ENCODE peak calls at places on chromosomes 1 and 21, in six cellular contexts. H is AG10803, S is heart left ventricle, Q is stomach, Z is AG09309, C is fibroblast of villous mesenchyme. Y is an unnamed sample.

GRCh38 chr1:41795205-41795762 is 123.4 kb downstream of the HIVEP3 start:
- DNase-seq in Q (no peak), C (peak), S (no peak), Z (no peak), H (peak), Y (peak)

GRCh38 chr1:175129182-175129581 is 61.5 kb downstream of the TNN start:
- DNase-seq in S (no peak), Q (no peak), Z (peak), H (peak), C (peak), Y (no peak)

GRCh38 chr1:63877816-63878215 is 104.0 kb downstream of the ROR1 start:
- DNase-seq in C (peak), H (peak), Q (no peak), S (no peak), Z (no peak), Y (peak)

GRCh38 chr1:169113613-169114119 is 7.2 kb downstream of the ATP1B1 start:
- DNase-seq in H (peak), C (peak), Q (no peak), Z (peak), S (peak), Y (peak)

GRCh38 chr1:158126425-158126824 is 54.3 kb upstream of the CD1D start:
- DNase-seq in C (no peak), Q (no peak), Z (no peak), S (no peak), H (no peak), Y (no peak)

GRCh38 chr1:212753766-212754165 is 37.8 kb downstream of the NSL1 start:
- DNase-seq in H (no peak), S (no peak), Q (no peak), C (no peak), Z (no peak), Y (no peak)

GRCh38 chr1:244876228-244876910 is 12.0 kb upstream of the HNRNPU start:
- DNase-seq in S (no peak), H (no peak), Q (no peak), Z (no peak), C (no peak), Y (no peak)

GRCh38 chr21:42061866-42062542 is 9.1 kb upstream of the UMODL1 start:
- DNase-seq in Q (no peak), C (no peak), Z (no peak), H (no peak), S (peak), Y (no peak)

GRCh38 chr1:30345525-30346145 is 377.8 kb downstream of the MATN1 start:
- DNase-seq in S (no peak), Z (no peak), C (no peak), H (no peak), Q (no peak), Y (no peak)

GRCh38 chr1:22527122-22527521 is 36.2 kb upstream of the EPHA8 start:
- DNase-seq in S (no peak), Q (no peak), Z (no peak), H (no peak), C (no peak), Y (peak)

GRCh38 chr21:14675774-14676530 is 129.8 kb upstream of the SAMSN1 start:
- DNase-seq in C (no peak), S (no peak), Q (no peak), Z (no peak), H (no peak), Y (peak)

GRCh38 chr1:156050376-156050775 is 3.2 kb downstream of the UBQLN4 start:
- DNase-seq in S (peak), Q (no peak), C (no peak), H (no peak), Z (no peak), Y (no peak)

GRCh38 chr1:224488806-224489584 is 54.4 kb upstream of the WDR26 start:
- DNase-seq in S (no peak), H (no peak), C (no peak), Q (no peak), Z (no peak), Y (peak)

GRCh38 chr1:169414927-169415326 is 12.3 kb downstream of the CCDC181 start:
- DNase-seq in S (no peak), H (no peak), Z (no peak), Q (no peak), C (no peak), Y (no peak)

DNA sequence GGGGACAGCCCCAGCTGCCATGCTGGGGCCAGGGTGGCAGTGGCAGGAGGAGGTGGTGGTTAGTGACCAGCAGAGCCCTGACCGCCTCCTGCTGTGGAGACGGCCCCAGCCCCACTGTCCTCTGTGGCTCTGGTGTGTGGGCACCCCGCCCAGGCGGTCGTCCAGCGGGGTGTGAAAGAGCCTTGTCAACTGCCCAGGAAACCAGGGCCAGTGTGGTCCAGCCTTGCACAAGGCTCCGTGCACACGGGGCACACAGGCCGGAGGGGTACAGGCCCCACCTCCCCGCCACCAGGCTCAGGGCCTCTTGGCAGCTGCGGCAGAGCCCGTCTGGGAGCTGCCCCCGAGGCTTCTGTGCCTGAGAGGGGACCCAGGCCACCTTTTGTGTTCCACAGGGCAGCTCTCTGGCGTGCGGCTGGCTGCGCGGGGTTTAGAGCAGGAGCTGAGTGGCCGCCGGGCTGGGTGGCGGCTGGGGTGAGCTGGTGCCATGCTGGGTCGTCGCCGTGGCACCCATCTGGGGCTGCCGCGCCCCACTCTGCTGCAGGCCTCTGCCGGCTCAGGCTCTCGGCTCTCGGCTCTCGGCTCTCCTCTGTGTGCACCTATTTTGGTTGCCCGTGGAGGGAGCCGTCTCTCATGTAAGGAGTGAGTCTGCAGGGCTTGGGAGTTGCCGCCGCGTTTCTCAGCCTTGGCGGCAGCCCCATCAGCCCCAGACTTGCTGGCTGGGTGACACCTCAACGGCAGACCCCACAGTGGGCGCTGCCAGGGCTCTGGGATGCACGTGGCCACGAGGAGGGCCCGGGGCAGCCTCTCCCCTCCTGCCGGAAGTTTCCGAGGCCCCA is 36.1 kb downstream of the SLX9 start:
- DNase-seq in Q (no peak), Z (no peak), S (no peak), H (no peak), C (no peak), Y (no peak)
- H3K4me3 ChIP-seq in Q (no peak), Z (no peak), S (no peak), H (no peak), C (no peak), Y (no peak)

DNA sequence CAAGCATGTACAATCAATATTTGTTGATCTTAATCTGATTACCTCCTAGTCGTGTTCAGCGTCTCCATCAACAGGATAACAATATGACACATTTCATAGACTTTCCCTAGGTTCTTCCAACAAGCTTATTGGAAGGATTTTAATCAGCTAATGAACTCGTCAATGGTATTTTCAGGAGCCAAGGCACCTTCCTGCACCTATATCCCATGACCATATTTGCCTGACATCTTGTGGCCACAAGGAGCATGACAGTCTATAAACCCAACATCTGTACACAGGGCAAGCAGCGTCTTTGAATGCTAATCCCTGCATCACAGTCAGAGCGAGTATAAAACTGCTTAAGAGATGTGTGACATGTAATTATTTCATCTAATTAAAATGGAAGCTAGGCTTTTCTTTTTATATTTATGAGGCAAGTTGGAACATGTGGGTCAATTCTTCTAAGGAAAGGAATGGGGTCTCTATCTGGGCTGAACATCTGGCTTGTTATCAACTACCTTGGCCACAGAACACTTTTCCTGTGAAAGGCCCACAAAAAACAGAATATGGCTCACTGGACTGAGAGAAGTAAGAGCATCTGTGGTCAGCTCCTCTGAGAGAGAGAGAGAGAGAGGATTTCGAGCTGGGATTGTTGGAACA is 388.8 kb downstream of the NTNG1 start:
- DNase-seq in S (no peak), Z (peak), Q (no peak), H (peak), C (peak), Y (peak)
- TF ChIP-seq CTCF in S (peak), Z (peak), Q (peak), H (peak), C (peak), Y (peak)

GRCh38 chr1:16015960-16016901 is 1.6 kb downstream of the HSPB7 start:
- DNase-seq in H (no peak), Z (no peak), S (peak), C (no peak), Q (no peak), Y (no peak)
- H3K4me3 ChIP-seq in H (peak), Z (no peak), S (peak), C (no peak), Q (peak), Y (no peak)

GRCh38 chr1:218347713-218348627 is 2.8 kb downstream of the TGFB2 start:
- DNase-seq in S (no peak), C (peak), Q (no peak), H (no peak), Z (no peak), Y (peak)

GRCh38 chr1:218347316-218347712 is 2.2 kb downstream of the TGFB2 start:
- DNase-seq in Z (no peak), Q (no peak), H (no peak), S (no peak), C (peak), Y (peak)

GRCh38 chr1:218346391-218347204 is 1.5 kb downstream of the TGFB2 start:
- DNase-seq in Q (no peak), C (peak), S (no peak), H (peak), Z (no peak), Y (no peak)

GRCh38 chr1:218345673-218346390 is 696 bp downstream of the TGFB2 start:
- DNase-seq in Q (peak), Z (no peak), C (peak), S (peak), H (peak), Y (peak)

GRCh38 chr1:218344814-218345672 is at the start of gene TGFB2:
- DNase-seq in Z (no peak), C (peak), H (peak), S (peak), Q (no peak), Y (peak)
- TF ChIP-seq CTCF in Z (peak), C (no peak), H (no peak), S (no peak), Q (no peak), Y (peak)

GRCh38 chr1:9651220-9651564 is 339 bp upstream of the PIK3CD start:
- DNase-seq in C (no peak), Q (no peak), Z (no peak), H (no peak), S (no peak), Y (no peak)

GRCh38 chr1:9652379-9653194 is 1.1 kb downstream of the PIK3CD start:
- DNase-seq in S (no peak), C (peak), H (no peak), Z (no peak), Q (peak), Y (peak)

GRCh38 chr1:9653783-9654517 is 2.4 kb downstream of the PIK3CD start:
- DNase-seq in H (no peak), C (no peak), Q (no peak), S (no peak), Z (no peak), Y (no peak)

GRCh38 chr1:9653195-9653782 is 1.8 kb downstream of the PIK3CD start:
- DNase-seq in Z (no peak), C (no peak), Q (no peak), S (no peak), H (no peak), Y (no peak)

DNA sequence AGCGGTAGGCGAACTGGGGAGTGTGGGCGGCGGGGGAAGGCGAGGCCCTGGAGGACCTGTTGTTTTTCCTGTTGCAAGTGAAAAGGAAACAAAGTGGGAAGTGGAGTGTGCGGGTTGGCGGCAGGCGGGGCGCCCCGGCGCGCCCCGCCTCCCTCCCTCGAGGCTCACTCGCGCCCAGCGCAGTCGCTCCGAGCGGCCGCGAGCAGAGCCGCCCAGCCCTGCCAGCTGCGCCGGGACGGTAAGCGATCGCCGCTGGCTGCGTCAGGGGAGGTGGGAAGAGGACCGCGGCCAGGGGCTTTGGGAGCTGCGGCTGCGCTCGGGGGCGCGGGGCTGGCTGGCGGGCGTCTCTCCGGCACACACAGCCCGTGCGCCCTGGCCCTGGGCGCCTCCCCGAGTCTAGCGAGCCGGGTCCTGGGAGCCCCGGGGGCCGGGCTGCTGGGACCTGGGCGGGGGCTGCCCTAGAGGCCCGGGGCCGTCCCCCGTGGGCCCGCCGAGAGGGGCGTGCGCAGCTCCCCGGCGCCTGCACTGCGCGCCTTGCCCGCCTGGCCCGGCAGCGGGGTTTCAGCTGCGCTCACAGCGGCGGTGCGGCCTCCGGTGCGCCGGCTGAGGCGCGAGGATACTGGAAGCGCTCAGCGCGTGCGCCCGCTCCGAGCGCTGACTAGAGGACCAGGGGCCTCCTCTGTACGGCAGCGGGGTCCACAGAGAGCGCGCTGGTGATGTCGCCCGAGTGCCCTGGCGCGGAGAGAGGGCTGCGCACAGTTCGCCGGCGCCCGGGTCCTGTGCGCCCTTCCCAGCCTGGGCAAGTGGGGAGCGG is at the start of gene PIK3CD:
- DNase-seq in S (no peak), Q (no peak), H (peak), Z (no peak), C (peak), Y (peak)
- H3K4me3 ChIP-seq in S (peak), Q (peak), H (peak), Z (peak), C (peak), Y (peak)

GRCh38 chr21:31233711-31234110 is 110.3 kb downstream of the TIAM1 start:
- DNase-seq in H (no peak), S (no peak), Q (no peak), C (no peak), Z (no peak), Y (no peak)

GRCh38 chr21:31236528-31236927 is 107.5 kb downstream of the TIAM1 start:
- DNase-seq in H (no peak), Z (no peak), S (no peak), Q (no peak), C (no peak), Y (no peak)

GRCh38 chr21:31235671-31236450 is 108.2 kb downstream of the TIAM1 start:
- DNase-seq in Q (no peak), H (peak), Z (no peak), S (no peak), C (no peak), Y (peak)

GRCh38 chr21:31234936-31235335 is 109.1 kb downstream of the TIAM1 start:
- DNase-seq in C (no peak), Z (no peak), S (no peak), H (no peak), Q (no peak), Y (no peak)

DNA sequence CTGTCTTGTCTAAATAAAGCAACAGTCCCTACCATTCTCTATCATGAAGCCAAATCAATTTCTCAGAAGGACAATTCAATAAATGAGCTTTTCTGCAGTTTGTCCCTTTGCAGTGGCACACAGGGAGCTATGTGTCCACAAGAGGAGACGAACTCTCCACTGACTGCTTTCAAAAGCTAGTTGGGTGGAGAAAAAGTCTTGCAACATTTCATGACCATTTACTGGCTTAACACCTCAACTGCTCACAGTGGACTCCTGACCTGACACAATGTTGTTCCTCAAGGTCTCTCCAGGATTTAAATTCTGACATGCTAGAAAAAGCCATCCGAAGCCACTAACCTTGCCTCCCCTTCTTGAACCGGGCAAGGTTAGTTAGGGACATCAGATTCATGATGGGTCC is 111.7 kb downstream of the TIAM1 start:
- DNase-seq in S (no peak), Q (no peak), Z (no peak), H (no peak), C (no peak), Y (no peak)
- TF ChIP-seq CTCF in S (no peak), Q (no peak), Z (no peak), H (no peak), C (no peak), Y (no peak)

GRCh38 chr1:15412843-15413242 is 3.2 kb downstream of the EFHD2 start:
- DNase-seq in H (no peak), C (no peak), Q (peak), Z (no peak), S (no peak), Y (no peak)
- H3K4me3 ChIP-seq in H (no peak), C (no peak), Q (no peak), Z (no peak), S (peak), Y (no peak)

DNA sequence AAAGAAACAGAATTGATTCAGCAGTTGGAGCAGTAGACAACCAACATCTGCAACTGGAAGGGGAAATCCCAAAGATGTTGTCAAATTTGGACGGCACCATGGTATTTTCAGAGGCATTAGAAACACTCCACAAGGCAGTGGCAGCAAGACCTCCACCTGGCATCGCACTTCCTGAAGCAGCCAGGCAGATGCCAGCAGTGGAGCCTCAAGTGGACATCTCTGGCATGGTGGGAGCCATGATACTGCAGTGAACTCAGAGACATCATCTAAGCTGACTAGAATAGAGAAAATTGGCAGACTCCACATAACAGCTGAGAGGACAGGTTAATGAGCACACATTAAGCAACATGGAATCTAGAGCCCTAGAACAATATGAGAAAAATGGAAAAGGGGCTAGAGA is 33.9 kb upstream of the RGS8 start:
- DNase-seq in C (no peak), H (no peak), Z (no peak), S (no peak), Q (no peak), Y (no peak)
- TF ChIP-seq CTCF in C (no peak), H (no peak), Z (peak), S (no peak), Q (no peak), Y (no peak)

GRCh38 chr1:211631168-211631567 is 44.3 kb downstream of the NEK2 start:
- DNase-seq in Z (no peak), H (no peak), C (no peak), Q (no peak), S (no peak), Y (no peak)

GRCh38 chr1:211632808-211633522 is 42.5 kb downstream of the NEK2 start:
- DNase-seq in C (peak), Q (no peak), Z (peak), H (peak), S (peak), Y (peak)

GRCh38 chr1:211628446-211628845 is 47.0 kb downstream of the NEK2 start:
- DNase-seq in Z (no peak), Q (no peak), S (no peak), C (no peak), H (no peak), Y (no peak)

GRCh38 chr1:211632117-211632807 is 43.2 kb downstream of the NEK2 start:
- DNase-seq in Q (no peak), S (no peak), H (no peak), C (no peak), Z (no peak), Y (no peak)

GRCh38 chr1:211630236-211631081 is 45.0 kb downstream of the NEK2 start:
- DNase-seq in C (no peak), Z (no peak), S (peak), Q (no peak), H (no peak), Y (peak)
- H3K4me3 ChIP-seq in C (no peak), Z (no peak), S (no peak), Q (no peak), H (no peak), Y (no peak)

GRCh38 chr1:61079898-61080336 is 2.4 kb upstream of the NFIA start:
- DNase-seq in Z (peak), C (peak), H (peak), Q (peak), S (peak), Y (peak)
- TF ChIP-seq CTCF in Z (peak), C (peak), H (peak), Q (no peak), S (peak), Y (peak)